ENCODE peak calls at places on chromosomes 11 and 22, in five cellular contexts. O, V, K, U and P are unnamed samples.

GRCh38 chr11:66888282-66888681 is 31.4 kb downstream of the LRFN4 start:
- DNase-seq in V (no peak), K (no peak), O (no peak), U (no peak), P (no peak)

GRCh38 chr22:27419473-27419872 is 382.1 kb downstream of the MN1 start:
- DNase-seq in K (no peak), U (no peak), O (no peak), V (no peak), P (no peak)

GRCh38 chr11:69114811-69115523 is 40.8 kb upstream of the SMIM38 start:
- DNase-seq in K (no peak), O (no peak), U (no peak), V (no peak), P (no peak)

GRCh38 chr11:3893311-3893710 is 37.8 kb downstream of the STIM1 start:
- DNase-seq in U (no peak), O (no peak), V (no peak), K (no peak), P (no peak)

GRCh38 chr11:114607753-114608459 is 12.3 kb upstream of the NXPE4 start:
- DNase-seq in U (no peak), O (no peak), V (no peak), K (no peak), P (no peak)

GRCh38 chr11:68337399-68337835 is 25.0 kb downstream of the LRP5 start:
- DNase-seq in V (peak), U (no peak), O (no peak), K (no peak), P (no peak)

GRCh38 chr22:39522567-39523300 is 2.4 kb downstream of the ATF4 start:
- DNase-seq in K (no peak), O (no peak), U (no peak), V (no peak), P (no peak)

GRCh38 chr11:86374121-86374520 is 566 bp upstream of the CCDC81 start:
- DNase-seq in O (no peak), V (no peak), U (no peak), K (no peak), P (no peak)

GRCh38 chr11:26778000-26778757 is 56.3 kb upstream of the SLC5A12 start:
- DNase-seq in U (no peak), K (no peak), V (no peak), O (no peak), P (no peak)

GRCh38 chr11:47616726-47617416 is 22.7 kb upstream of the C1QTNF4 start:
- DNase-seq in O (peak), K (peak), V (peak), U (peak), P (no peak)

GRCh38 chr22:39658367-39658766 is 87.8 kb downstream of the CACNA1I start:
- DNase-seq in U (no peak), K (no peak), V (peak), O (no peak), P (no peak)

GRCh38 chr11:65883058-65883761 is 3.6 kb downstream of the CTSW start:
- DNase-seq in V (peak), O (no peak), K (no peak), U (no peak), P (no peak)

GRCh38 chr22:38631724-38632123 is 24.5 kb downstream of the FAM227A start:
- DNase-seq in U (no peak), V (peak), K (no peak), O (no peak), P (no peak)

GRCh38 chr11:125494033-125494364 is 2.1 kb downstream of the FEZ1 start:
- DNase-seq in K (peak), U (no peak), V (no peak), O (no peak), P (no peak)

GRCh38 chr11:104968856-104969776 is 742 bp upstream of the CASP4 start:
- DNase-seq in U (peak), O (no peak), V (no peak), K (peak), P (no peak)

GRCh38 chr11:110455718-110456117 is 26.0 kb downstream of the FDX1 start:
- DNase-seq in U (no peak), K (no peak), O (no peak), V (peak), P (no peak)